ENCODE peak calls at places on chromosomes 5 and 9, in four cellular contexts. V, M, N and G are unnamed samples.

GRCh38 chr5:139650689-139651501 is 2.7 kb downstream of the CXXC5 start:
- DNase-seq in N (no peak), M (no peak), V (no peak), G (peak; percentile 82)

GRCh38 chr9:125747053-125747764 is at the start of gene PBX3:
- DNase-seq in N (peak; percentile 27), M (peak; percentile 36), V (peak; percentile 66), G (peak; percentile 42)

GRCh38 chr5:181189962-181190710 is 14.9 kb downstream of the TRIM7 start:
- DNase-seq in V (no peak), M (no peak), N (no peak), G (no peak)

GRCh38 chr5:133849116-133849515 is 119.3 kb downstream of the C5orf15 start:
- DNase-seq in M (no peak), V (no peak), N (no peak), G (no peak)

GRCh38 chr5:161446655-161447054 is 99.9 kb downstream of the GABRB2 start:
- DNase-seq in N (no peak), V (no peak), M (no peak), G (no peak)

GRCh38 chr5:4579679-4580078 is 560.5 kb upstream of the ADAMTS16 start:
- DNase-seq in M (no peak), N (no peak), V (no peak), G (no peak)

GRCh38 chr9:14395300-14396082 is 81.5 kb upstream of the NFIB start:
- DNase-seq in M (no peak), N (no peak), V (peak; percentile 76), G (no peak)

GRCh38 chr5:14428302-14429081 is 153.1 kb upstream of the OTULINL start:
- DNase-seq in N (no peak), M (no peak), V (no peak), G (no peak)

GRCh38 chr5:11588803-11589202 is 315.4 kb downstream of the CTNND2 start:
- DNase-seq in N (no peak), V (peak; percentile 56), M (no peak), G (no peak)

GRCh38 chr5:150114773-150115408 is 28.5 kb upstream of the CSF1R start:
- DNase-seq in N (no peak), V (no peak), M (no peak), G (peak; percentile 6)

GRCh38 chr5:143113461-143113860 is 290.0 kb downstream of the NR3C1 start:
- DNase-seq in M (no peak), V (no peak), N (no peak), G (no peak)

GRCh38 chr5:14956423-14957046 is 85.0 kb upstream of the ANKH start:
- DNase-seq in M (no peak), V (no peak), N (no peak), G (no peak)

GRCh38 chr5:108529381-108529780 is 147.5 kb upstream of the FBXL17 start:
- DNase-seq in N (no peak), V (no peak), M (no peak), G (peak; percentile 19)

GRCh38 chr9:137974746-137975526 is 97.4 kb downstream of the CACNA1B start:
- DNase-seq in V (no peak), M (no peak), N (no peak), G (no peak)

GRCh38 chr5:17951392-17952169 is 317.3 kb downstream of the TAF11L14 start:
- DNase-seq in V (no peak), M (no peak), N (no peak), G (no peak)

GRCh38 chr5:97636766-97637165 is 453.7 kb upstream of the RIOK2 start:
- DNase-seq in V (no peak), N (no peak), M (no peak), G (no peak)

GRCh38 chr9:72022846-72023245 is 37.6 kb downstream of the C9orf57 start:
- DNase-seq in N (no peak), M (no peak), V (no peak), G (peak; percentile 44)

GRCh38 chr5:147461915-147462314 is 48.0 kb downstream of the DPYSL3 start:
- DNase-seq in V (no peak), N (no peak), M (no peak), G (no peak)

GRCh38 chr5:174529925-174530681 is 194.3 kb upstream of the MSX2 start:
- DNase-seq in N (no peak), M (no peak), V (no peak), G (no peak)

GRCh38 chr5:149337746-149338145 is 7.6 kb upstream of the GRPEL2 start:
- DNase-seq in N (no peak), M (no peak), V (peak; percentile 42), G (no peak)

GRCh38 chr5:57317341-57317740 is 143.5 kb downstream of the GPBP1 start:
- DNase-seq in N (no peak), M (no peak), V (no peak), G (peak; percentile 27)

GRCh38 chr9:128275198-128276007 is at the start of gene GOLGA2:
- DNase-seq in N (no peak), V (no peak), M (no peak), G (peak; percentile 76)